ENCODE peak calls at places on chromosomes 5 and 9, in nine cellular contexts. M is H54, P is breast epithelium, S is adrenal gland, R is erythroblast, V is spleen, I is A549, B is NB4, K is GM12891. C is an unnamed sample.

GRCh38 chr5:120254385-120254784 is 209.7 kb upstream of the PRR16 start:
- DNase-seq in B (no peak), M (no peak), I (no peak), K (no peak), S (no peak), P (no peak), R (no peak), V (no peak), C (no peak)

GRCh38 chr9:13213998-13214397 is 65.5 kb downstream of the MPDZ start:
- DNase-seq in M (no peak), V (no peak), B (no peak), R (no peak), S (no peak), I (no peak), P (no peak), K (no peak), C (no peak)

GRCh38 chr9:121196389-121196788 is 5.3 kb downstream of the RAB14 start:
- DNase-seq in M (no peak), I (no peak), K (no peak), B (peak), S (no peak), R (peak), V (no peak), P (no peak), C (no peak)

GRCh38 chr5:163976691-163977090 is 471.3 kb downstream of the MAT2B start:
- DNase-seq in V (no peak), P (no peak), R (no peak), M (no peak), S (no peak), K (no peak), I (no peak), B (no peak), C (no peak)

GRCh38 chr9:110559869-110560268 is 19.7 kb downstream of the SVEP1 start:
- DNase-seq in P (no peak), M (no peak), S (no peak), R (no peak), I (no peak), K (no peak), B (no peak), V (no peak), C (no peak)

GRCh38 chr5:42595597-42595996 is 161.0 kb upstream of the CCDC152 start:
- DNase-seq in S (no peak), P (no peak), B (no peak), M (no peak), V (no peak), K (no peak), I (no peak), R (no peak), C (no peak)

GRCh38 chr5:132500931-132501628 is 10.5 kb upstream of the IRF1 start:
- DNase-seq in I (peak), S (peak), B (peak), K (no peak), R (peak), M (no peak), P (no peak), V (peak), C (peak)

GRCh38 chr5:68033961-68034581 is 181.5 kb upstream of the PIK3R1 start:
- DNase-seq in M (no peak), V (no peak), B (no peak), K (no peak), P (no peak), I (no peak), S (peak), R (no peak), C (no peak)

GRCh38 chr5:129652353-129653138 is 95.3 kb upstream of the MINAR2 start:
- DNase-seq in P (no peak), I (no peak), M (no peak), R (no peak), V (no peak), B (no peak), K (no peak), S (no peak), C (no peak)

GRCh38 chr9:75834878-75835277 is 55.6 kb upstream of the PCSK5 start:
- DNase-seq in K (no peak), B (no peak), V (no peak), S (no peak), R (no peak), I (no peak), P (no peak), M (no peak), C (no peak)

GRCh38 chr5:7372399-7372798 is 23.5 kb upstream of the ADCY2 start:
- DNase-seq in I (no peak), S (no peak), R (no peak), K (no peak), P (no peak), M (no peak), B (no peak), V (no peak), C (no peak)

GRCh38 chr9:131258186-131258585 is 18.1 kb downstream of the FAM78A start:
- DNase-seq in R (no peak), S (no peak), V (peak), P (no peak), M (no peak), I (no peak), B (no peak), K (no peak), C (peak)

GRCh38 chr9:115604831-115605483 is 487.0 kb upstream of the TNC start:
- DNase-seq in P (no peak), K (no peak), M (peak), S (no peak), R (no peak), B (no peak), V (no peak), I (peak), C (no peak)

GRCh38 chr5:172548311-172548731 is 92.7 kb upstream of the NEURL1B start:
- DNase-seq in M (no peak), B (no peak), S (no peak), P (no peak), V (no peak), K (no peak), I (no peak), R (no peak), C (no peak)

GRCh38 chr5:139443766-139444473 is 4.6 kb upstream of the DNAJC18 start:
- DNase-seq in B (no peak), P (no peak), R (no peak), K (no peak), M (no peak), I (no peak), V (no peak), S (no peak), C (no peak)

GRCh38 chr5:126801992-126802294 is 25.0 kb downstream of the LMNB1 start:
- DNase-seq in S (no peak), I (peak), V (no peak), M (no peak), K (no peak), P (no peak), R (peak), B (peak), C (no peak)

GRCh38 chr9:115595951-115596742 is 478.2 kb upstream of the TNC start:
- DNase-seq in B (no peak), V (no peak), R (no peak), K (no peak), S (no peak), M (peak), P (no peak), I (peak), C (no peak)

GRCh38 chr5:32390819-32391591 is 53.5 kb downstream of the ZFR start:
- DNase-seq in V (no peak), M (peak), B (peak), S (no peak), R (peak), P (no peak), I (peak), K (no peak), C (no peak)

GRCh38 chr5:56530031-56530430 is 285.3 kb upstream of the MAP3K1 start:
- DNase-seq in S (no peak), K (no peak), P (no peak), R (no peak), V (no peak), B (peak), M (no peak), I (no peak), C (no peak)

GRCh38 chr9:113349434-113350337 is at the start of gene BSPRY:
- DNase-seq in I (no peak), M (no peak), K (peak), V (peak), P (no peak), R (peak), B (peak), S (no peak), C (no peak)

GRCh38 chr9:6805532-6805931 is 47.8 kb downstream of the KDM4C start:
- DNase-seq in V (no peak), B (no peak), K (no peak), I (peak), P (no peak), S (peak), M (no peak), R (peak), C (peak)

GRCh38 chr9:88303785-88304495 is 84.3 kb upstream of the SPIN1 start:
- DNase-seq in I (no peak), M (no peak), V (no peak), K (no peak), P (no peak), B (no peak), R (no peak), S (no peak), C (no peak)

GRCh38 chr9:109014267-109015025 is 1.1 kb upstream of the CTNNAL1 start:
- DNase-seq in P (no peak), R (peak), S (peak), B (peak), K (no peak), I (peak), V (peak), M (no peak), C (peak)

GRCh38 chr5:131242728-131243255 is 21.1 kb upstream of the CDC42SE2 start:
- DNase-seq in P (no peak), V (no peak), M (no peak), B (peak), S (no peak), I (peak), K (no peak), R (no peak), C (no peak)

GRCh38 chr9:70410368-70410767 is 4.1 kb downstream of the KLF9 start:
- DNase-seq in B (peak), K (no peak), P (no peak), M (no peak), R (no peak), V (no peak), S (no peak), I (no peak), C (no peak)

GRCh38 chr5:144941-145340 is 46.4 kb upstream of the LRRC14B start:
- DNase-seq in S (no peak), R (no peak), B (no peak), I (no peak), P (no peak), V (no peak), M (no peak), K (no peak), C (no peak)

GRCh38 chr9:107216331-107216730 is 66.7 kb upstream of the RAD23B start:
- DNase-seq in S (no peak), P (no peak), B (no peak), R (no peak), M (no peak), V (no peak), I (no peak), K (no peak), C (no peak)

GRCh38 chr5:1468629-1469527 is 23.6 kb upstream of the SLC6A3 start:
- DNase-seq in V (peak), R (no peak), M (no peak), S (no peak), K (no peak), B (no peak), P (peak), I (no peak), C (no peak)

GRCh38 chr9:137217276-137218211 is 4.5 kb downstream of the RNF208 start:
- DNase-seq in B (no peak), V (no peak), M (no peak), R (no peak), I (no peak), P (peak), S (peak), K (no peak), C (peak)

GRCh38 chr5:172048539-172049101 is 42.2 kb upstream of the FBXW11 start:
- DNase-seq in I (no peak), V (peak), B (no peak), R (no peak), S (no peak), K (no peak), P (no peak), M (no peak), C (no peak)

GRCh38 chr5:120516799-120517198 is 52.7 kb downstream of the PRR16 start:
- DNase-seq in B (no peak), R (no peak), M (peak), P (no peak), K (no peak), I (no peak), S (no peak), V (no peak), C (no peak)

GRCh38 chr9:91421022-91421765 is 2.4 kb downstream of the NFIL3 start:
- DNase-seq in M (no peak), K (no peak), R (peak), P (no peak), V (peak), S (no peak), I (no peak), B (no peak), C (peak)

GRCh38 chr5:54243483-54244080 is 66.8 kb downstream of the ARL15 start:
- DNase-seq in K (no peak), V (no peak), B (peak), P (no peak), S (peak), M (no peak), R (peak), I (peak), C (no peak)

GRCh38 chr5:90949469-90950358 is 391.1 kb downstream of the ADGRV1 start:
- DNase-seq in K (no peak), P (no peak), S (no peak), V (no peak), M (no peak), I (peak), B (no peak), R (no peak), C (no peak)

GRCh38 chr5:150946351-150946905 is 41.6 kb upstream of the ZNF300 start:
- DNase-seq in M (no peak), I (no peak), P (peak), K (no peak), V (peak), B (no peak), R (no peak), S (peak), C (peak)

GRCh38 chr5:132528866-132529634 is 14.3 kb downstream of the IL5 start:
- DNase-seq in S (no peak), B (peak), V (no peak), R (no peak), I (no peak), P (no peak), K (no peak), M (no peak), C (no peak)

GRCh38 chr5:81022688-81023084 is 62.5 kb downstream of the RASGRF2 start:
- DNase-seq in I (no peak), V (no peak), K (no peak), M (no peak), B (no peak), R (no peak), S (no peak), P (no peak), C (no peak)

GRCh38 chr5:96963267-96963666 is 27.4 kb downstream of the LNPEP start:
- DNase-seq in M (peak), P (no peak), B (peak), I (no peak), K (no peak), R (peak), V (no peak), S (peak), C (peak)

GRCh38 chr5:155895484-155895883 is 431.5 kb upstream of the SGCD start:
- DNase-seq in B (no peak), R (no peak), I (no peak), V (no peak), K (no peak), M (no peak), P (no peak), S (no peak), C (no peak)

DNA sequence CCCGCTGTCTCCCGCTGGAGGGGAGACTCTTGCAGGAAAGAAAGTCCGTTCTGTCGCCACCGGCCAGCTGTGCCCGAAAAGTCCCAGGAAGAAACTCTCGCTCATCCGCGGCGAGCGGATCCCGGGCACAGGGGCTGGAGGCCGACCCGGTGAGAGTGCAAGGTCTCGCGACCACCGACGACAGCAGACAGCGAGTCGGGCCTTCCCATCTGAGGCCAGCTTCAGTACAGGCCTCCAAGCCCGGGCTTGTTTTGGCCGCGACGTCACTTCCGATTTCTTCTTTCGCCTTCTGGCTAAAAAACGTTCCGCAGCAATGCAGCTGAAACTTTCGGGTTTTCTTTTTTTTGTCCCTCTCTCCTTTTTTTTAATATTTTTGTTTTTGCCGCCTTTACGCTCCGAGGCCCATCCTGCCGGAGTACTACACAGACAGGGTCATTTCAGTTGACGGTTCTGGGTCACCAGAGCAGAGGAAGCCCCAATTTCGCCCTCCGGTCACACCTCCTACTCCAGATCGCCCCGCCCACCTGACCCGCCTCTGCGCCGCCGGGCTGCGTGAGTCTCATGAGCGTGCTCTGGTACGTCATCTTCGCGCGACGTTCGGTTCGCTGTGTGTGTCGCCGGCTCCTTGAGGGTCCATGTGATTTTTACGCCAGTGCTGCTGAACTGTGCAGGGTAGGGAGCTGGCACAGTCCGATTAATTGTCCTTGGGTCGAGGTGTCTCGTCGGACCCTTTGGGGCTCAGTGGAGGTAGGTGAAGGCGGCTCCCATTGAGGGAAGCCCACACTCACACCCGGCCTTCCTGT is at the start of the genes ANKRA2 and UTP15:
- DNase-seq in V (peak), B (peak), R (peak), P (peak), K (peak), M (peak), S (peak), I (peak), C (peak)
- TF ChIP-seq POLR2A in V (peak), B (peak), R (peak), P (peak), K (peak), M (peak), S (peak), I (peak), C (no peak)

GRCh38 chr5:34655354-34655991 is 655 bp upstream of the RAI14 start:
- DNase-seq in I (peak), S (peak), K (peak), M (peak), B (peak), V (no peak), R (peak), P (peak), C (no peak)
- TF ChIP-seq POLR2A in I (no peak), S (peak), K (no peak), M (no peak), B (no peak), V (no peak), R (no peak), P (no peak), C (no peak)

DNA sequence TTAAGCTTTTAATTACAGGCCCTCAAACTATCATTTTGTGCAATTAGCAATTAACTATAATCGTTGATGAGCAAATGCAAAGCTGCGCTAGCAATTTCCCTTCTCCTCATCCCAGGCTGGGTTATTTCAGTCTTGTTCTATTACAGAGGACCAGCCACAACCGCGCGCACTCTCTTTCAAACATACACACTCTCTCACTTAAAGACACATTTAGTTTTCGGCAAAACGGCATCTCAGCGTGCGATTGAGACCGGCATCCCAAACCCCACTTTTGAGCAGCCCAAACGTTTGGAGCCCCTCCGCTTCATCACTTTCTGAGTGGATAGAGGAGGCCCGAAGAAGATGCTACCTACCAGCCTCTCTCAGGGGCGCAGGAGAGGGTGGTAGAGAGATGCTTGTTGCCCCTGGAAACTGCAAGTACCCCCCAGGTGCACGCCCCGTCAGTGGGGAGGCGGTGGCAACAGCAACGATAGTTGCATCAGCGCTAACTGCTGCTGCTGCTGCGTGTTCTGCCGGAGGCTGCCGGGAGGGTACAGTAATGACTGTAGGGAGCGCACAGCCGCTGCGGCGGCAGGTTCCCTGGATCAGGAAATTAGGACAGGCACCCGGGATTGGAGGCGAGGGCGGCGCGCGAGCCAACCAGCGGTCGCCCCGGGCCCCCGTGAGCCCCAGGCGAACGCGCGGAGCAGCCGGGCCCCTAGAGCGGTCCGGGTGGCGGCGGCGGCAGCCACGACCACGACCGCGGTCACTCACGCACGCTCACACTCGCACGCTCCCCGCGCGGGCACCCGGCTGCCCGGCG is 510 bp upstream of the VLDLR start:
- DNase-seq in V (peak), S (peak), R (peak), I (peak), K (peak), P (peak), M (peak), B (peak), C (peak)
- TF ChIP-seq POLR2A in V (no peak), S (peak), R (no peak), I (peak), K (no peak), P (no peak), M (no peak), B (peak), C (no peak)

DNA sequence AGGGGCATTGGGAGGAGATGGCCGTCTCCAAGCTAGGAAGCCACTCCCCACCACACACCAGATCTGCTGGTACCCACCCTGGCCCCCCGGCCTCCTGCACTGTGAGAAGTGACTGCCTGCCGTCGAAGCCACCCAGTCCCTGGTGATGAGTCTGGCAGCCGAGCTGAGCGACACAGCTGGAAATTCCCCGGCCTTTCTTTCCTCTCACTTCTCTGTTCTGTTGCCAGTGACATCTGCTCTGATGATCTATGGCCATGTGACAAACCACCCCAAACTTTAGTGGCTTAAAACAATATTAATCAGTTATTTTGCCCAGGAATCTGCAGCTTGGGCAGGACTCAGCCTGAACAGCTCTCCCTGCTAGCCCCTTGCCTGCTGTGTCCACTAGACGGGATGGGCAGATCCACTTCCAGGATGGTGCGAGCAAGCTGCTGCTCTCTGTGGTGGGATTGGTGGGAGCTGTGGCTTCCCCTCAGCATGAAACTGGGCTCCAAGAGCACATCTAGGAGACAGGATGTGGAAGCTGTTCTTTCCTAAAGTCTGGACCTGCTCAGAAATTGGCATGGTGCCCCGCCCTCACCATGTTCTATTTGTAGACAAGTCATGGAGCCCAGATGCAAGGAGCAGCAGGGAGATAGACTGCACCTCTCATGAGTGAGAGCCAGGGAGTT is 211.2 kb downstream of the GADD45G start:
- DNase-seq in I (no peak), S (peak), M (no peak), V (peak), R (no peak), B (no peak), P (no peak), K (peak), C (peak)
- TF ChIP-seq POLR2A in I (no peak), S (peak), M (no peak), V (no peak), R (no peak), B (no peak), P (no peak), K (no peak), C (no peak)

C was measured in heart left ventricle.